ENCODE peak calls at places on chromosomes 16 and 17, in four cellular contexts. P is epithelial cell of esophagus, Q is stomach, B is progenitor cell of endocrine pancreas. R is an unnamed sample.

GRCh38 chr17:8857919-8858318 is 9.6 kb downstream of the PIK3R6 start:
- DNase-seq in Q (no peak), P (peak; percentile 43), B (no peak), R (no peak)

GRCh38 chr17:40779181-40779909 is 3.0 kb downstream of the KRT27 start:
- DNase-seq in P (peak; percentile 35), Q (no peak), B (no peak), R (no peak)

GRCh38 chr17:9676742-9677387 is 31.5 kb downstream of the USP43 start:
- DNase-seq in B (no peak), P (peak; percentile 99), Q (no peak), R (no peak)

GRCh38 chr17:76250141-76250540 is 9.8 kb upstream of the RNF157 start:
- DNase-seq in Q (no peak), B (no peak), P (no peak), R (no peak)

GRCh38 chr16:84774810-84775209 is 45.0 kb upstream of the CRISPLD2 start:
- DNase-seq in Q (no peak), B (no peak), P (peak; percentile 83), R (no peak)

GRCh38 chr17:80948091-80948960 is 43.3 kb upstream of the CHMP6 start:
- DNase-seq in P (no peak), B (no peak), Q (no peak), R (no peak)

GRCh38 chr17:74280093-74280513 is 6.1 kb downstream of the DNAI2 start:
- DNase-seq in Q (no peak), B (no peak), P (no peak), R (no peak)

GRCh38 chr16:78257376-78257728 is 157.9 kb downstream of the WWOX start:
- DNase-seq in Q (no peak), B (no peak), P (no peak), R (no peak)

GRCh38 chr16:30060354-30061194 is 5.0 kb upstream of the ALDOA start:
- DNase-seq in P (no peak), Q (no peak), B (no peak), R (no peak)

GRCh38 chr17:4800462-4801185 is 1.5 kb downstream of the C17orf114 start:
- DNase-seq in Q (no peak), P (peak; percentile 43), B (no peak), R (no peak)

GRCh38 chr17:45425125-45425983 is 7.3 kb downstream of the ARHGAP27 start:
- DNase-seq in Q (peak; percentile 92), P (peak; percentile 91), B (peak; percentile 66), R (no peak)

GRCh38 chr16:85981826-85982562 is 83.0 kb downstream of the IRF8 start:
- DNase-seq in B (no peak), Q (no peak), P (no peak), R (no peak)